ENCODE peak calls at places on chromosomes 5 and 9, in six cellular contexts. A is H1, N is HCT116, Y is GM12878, K is K562, L is HepG2. H is an unnamed sample.

GRCh38 chr5:34621280-34622045 is 34.7 kb upstream of the RAI14 start:
- DNase-seq in A (no peak), N (no peak), Y (no peak), K (no peak), L (no peak), H (no peak)

GRCh38 chr9:15837079-15837679 is 284.3 kb downstream of the CCDC171 start:
- DNase-seq in A (no peak), N (peak), Y (peak), K (peak), L (peak), H (peak)

GRCh38 chr9:32414856-32415255 is 30.4 kb downstream of the ACO1 start:
- DNase-seq in A (no peak), N (no peak), Y (no peak), K (no peak), L (no peak), H (no peak)

GRCh38 chr5:151070449-151070848 is 10.4 kb downstream of the TNIP1 start:
- DNase-seq in A (no peak), N (no peak), Y (no peak), K (no peak), L (no peak), H (no peak)

GRCh38 chr5:85000671-85001070 is 616.0 kb upstream of the EDIL3 start:
- DNase-seq in A (no peak), N (no peak), Y (no peak), K (no peak), L (no peak), H (no peak)

GRCh38 chr5:94793113-94793815 is 174.8 kb downstream of the SLF1 start:
- DNase-seq in A (no peak), N (no peak), Y (peak), K (no peak), L (no peak), H (no peak)

GRCh38 chr5:126971455-126972019 is 58.8 kb downstream of the MARCHF3 start:
- DNase-seq in A (no peak), N (no peak), Y (no peak), K (peak), L (no peak), H (no peak)

GRCh38 chr5:173235499-173236394 is 741 bp upstream of the NKX2-5 start:
- DNase-seq in A (no peak), N (no peak), Y (no peak), K (no peak), L (no peak), H (no peak)

GRCh38 chr9:137479892-137480685 is 21.0 kb upstream of the NSMF start:
- DNase-seq in A (no peak), N (no peak), Y (no peak), K (no peak), L (no peak), H (no peak)

GRCh38 chr5:166342330-166342891 is 1949.0 kb upstream of the WWC1 start:
- DNase-seq in A (no peak), N (no peak), Y (no peak), K (no peak), L (no peak), H (no peak)

GRCh38 chr9:107361816-107362215 is 78.7 kb downstream of the RAD23B start:
- DNase-seq in A (no peak), N (no peak), Y (no peak), K (no peak), L (no peak), H (no peak)

GRCh38 chr9:87878930-87879603 is 3.6 kb upstream of the SPATA31E1 start:
- DNase-seq in A (no peak), N (no peak), Y (no peak), K (no peak), L (no peak), H (no peak)

GRCh38 chr5:14659821-14660607 is 4.5 kb upstream of the OTULIN start:
- DNase-seq in A (no peak), N (no peak), Y (no peak), K (no peak), L (no peak), H (no peak)

GRCh38 chr5:90562331-90562730 is 3.7 kb downstream of the ADGRV1 start:
- DNase-seq in A (no peak), N (no peak), Y (no peak), K (no peak), L (no peak), H (no peak)

GRCh38 chr5:59760798-59761348 is 132.7 kb downstream of the PDE4D start:
- DNase-seq in A (no peak), N (no peak), Y (no peak), K (no peak), L (no peak), H (no peak)

GRCh38 chr5:180801596-180802324 is 846 bp downstream of the MGAT1 start:
- DNase-seq in A (no peak), N (no peak), Y (no peak), K (no peak), L (no peak), H (no peak)

GRCh38 chr5:180806351-180807011 is 3.9 kb upstream of the MGAT1 start:
- DNase-seq in A (no peak), N (no peak), Y (no peak), K (no peak), L (no peak), H (no peak)

GRCh38 chr5:180802325-180803180 is at the start of gene MGAT1:
- DNase-seq in A (no peak), N (no peak), Y (no peak), K (peak), L (peak), H (peak)

GRCh38 chr5:180804129-180804601 is 1.6 kb upstream of the MGAT1 start:
- DNase-seq in A (no peak), N (no peak), Y (no peak), K (no peak), L (no peak), H (no peak)

GRCh38 chr5:180803181-180804128 is 849 bp upstream of the MGAT1 start:
- DNase-seq in A (no peak), N (no peak), Y (peak), K (peak), L (peak), H (no peak)
- TF ChIP-seq JUND in A (no peak), N (no peak), Y (no peak), K (no peak), L (no peak), H (no peak)

GRCh38 chr5:178895615-178896571 is at the start of gene ZFP2:
- DNase-seq in A (peak), N (peak), Y (no peak), K (no peak), L (peak), H (peak)
- TF ChIP-seq JUND in A (no peak), N (no peak), Y (no peak), K (no peak), L (no peak), H (no peak)

GRCh38 chr5:16013334-16014065 is 166.1 kb downstream of the MARCHF11 start:
- DNase-seq in A (no peak), N (no peak), Y (no peak), K (no peak), L (no peak), H (no peak)
- TF ChIP-seq JUND in A (no peak), N (no peak), Y (no peak), K (no peak), L (no peak), H (no peak)

GRCh38 chr5:83209963-83210362 is 132.6 kb downstream of the XRCC4 start:
- DNase-seq in A (no peak), N (no peak), Y (no peak), K (no peak), L (no peak), H (no peak)
- TF ChIP-seq JUND in A (no peak), N (no peak), Y (no peak), K (no peak), L (no peak), H (no peak)

DNA sequence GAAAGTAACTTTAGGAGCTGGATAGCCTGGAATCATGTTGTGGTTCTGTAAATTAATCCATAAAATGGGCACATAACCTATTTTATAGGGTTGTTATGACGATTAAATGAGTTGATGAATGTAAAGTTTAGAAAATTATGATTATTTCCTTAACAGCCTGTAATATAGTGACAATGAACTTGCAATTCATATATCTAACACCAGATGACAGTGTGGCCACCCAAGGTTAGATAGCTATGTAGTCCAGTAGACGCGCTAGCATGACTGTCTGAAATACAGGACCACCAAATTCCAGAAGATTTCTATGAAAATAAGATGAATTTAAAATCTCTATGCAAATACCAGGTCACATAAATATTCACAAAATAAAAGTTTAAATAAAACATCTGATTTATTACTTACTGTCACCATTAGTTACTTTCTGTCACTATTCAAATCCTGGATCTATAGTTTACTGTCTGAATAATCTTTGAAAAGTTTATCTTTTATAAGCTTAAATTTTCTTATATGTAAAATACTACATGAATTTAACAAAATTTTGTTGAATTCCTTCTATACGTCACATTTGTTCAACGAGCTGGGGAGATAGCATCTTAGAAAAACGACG is 26.1 kb upstream of the MACIR start:
- DNase-seq in A (no peak), N (peak), Y (no peak), K (peak), L (peak), H (no peak)
- TF ChIP-seq JUND in A (no peak), N (no peak), Y (no peak), K (no peak), L (no peak), H (no peak)

GRCh38 chr9:117187498-117187897 is 227.4 kb downstream of the ASTN2 start:
- DNase-seq in A (no peak), N (no peak), Y (no peak), K (no peak), L (no peak), H (no peak)
- TF ChIP-seq JUND in A (no peak), N (no peak), Y (no peak), K (no peak), L (no peak), H (no peak)

DNA sequence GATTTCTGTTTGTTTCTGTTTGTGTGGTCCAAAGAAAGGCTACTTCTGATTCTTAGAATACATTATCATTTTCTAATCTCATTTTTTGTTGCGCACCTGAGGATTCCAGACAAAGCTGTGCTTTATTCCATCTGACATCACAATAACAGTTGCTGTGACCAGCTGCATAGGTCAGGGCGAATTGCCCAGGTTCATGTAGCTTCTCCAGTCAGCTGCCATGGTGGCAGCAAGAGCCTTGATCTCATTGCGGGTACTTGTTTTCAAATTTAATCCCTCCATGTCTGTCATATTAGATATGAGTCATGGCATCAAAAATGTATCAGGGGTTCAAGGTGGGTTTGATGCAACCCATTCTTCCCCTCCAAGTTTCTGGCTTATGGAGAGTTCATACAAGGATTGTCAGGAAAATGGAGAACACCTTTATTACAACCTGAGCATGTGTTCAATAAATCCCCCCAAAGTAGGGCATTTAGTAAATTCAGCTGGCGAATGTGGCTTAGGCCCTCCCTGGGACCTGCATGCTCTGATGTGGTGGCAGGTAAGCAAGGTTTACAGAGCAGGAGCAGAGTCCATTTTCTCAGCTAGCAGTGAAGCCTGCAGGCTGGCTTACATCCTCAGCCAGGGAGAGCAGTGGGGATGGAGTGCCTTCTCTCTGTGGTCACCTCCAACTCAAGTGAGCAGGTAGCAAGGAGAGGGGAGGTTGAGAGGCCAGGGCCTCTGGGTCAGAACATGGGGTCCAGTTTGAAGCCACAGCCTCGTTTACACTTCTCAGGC is 13.9 kb downstream of the CAVIN4 start:
- DNase-seq in A (no peak), N (no peak), Y (no peak), K (no peak), L (no peak), H (no peak)
- TF ChIP-seq JUND in A (no peak), N (no peak), Y (no peak), K (no peak), L (no peak), H (no peak)

DNA sequence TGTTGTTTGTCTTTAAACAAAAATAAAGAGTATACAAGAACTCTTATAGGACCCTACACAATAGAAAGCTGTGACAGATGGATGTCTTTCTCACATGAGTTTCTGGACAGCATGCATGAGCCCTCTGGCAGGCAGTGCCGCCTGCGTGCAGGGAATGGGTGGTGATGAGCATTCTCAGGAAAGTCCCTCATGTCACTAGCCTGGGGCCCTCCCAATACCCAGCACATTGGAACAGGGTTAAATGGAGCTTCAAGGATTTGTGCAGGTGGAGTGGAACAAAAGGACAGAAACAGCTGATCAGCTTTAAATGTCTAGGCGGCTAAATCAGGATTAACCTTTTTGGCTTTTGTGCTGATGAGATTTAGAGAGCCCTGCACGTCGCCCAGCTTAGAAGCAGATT is 181.1 kb upstream of the CD180 start:
- DNase-seq in A (no peak), N (no peak), Y (no peak), K (no peak), L (no peak), H (no peak)
- TF ChIP-seq JUND in A (no peak), N (no peak), Y (no peak), K (no peak), L (no peak), H (no peak)

GRCh38 chr5:9898319-9898718 is 268.2 kb upstream of the TAS2R1 start:
- DNase-seq in A (no peak), N (peak), Y (no peak), K (no peak), L (peak), H (peak)
- TF ChIP-seq JUND in A (no peak), N (no peak), Y (no peak), K (no peak), L (no peak), H (no peak)

H was measured in T47D.